ENCODE peak calls at places on chromosomes 2 and 18, in ten cellular contexts. P is endothelial cell of umbilical vein; K is uterus; Y is fibroblast of the aortic adventitia; R is BE2C; N is A549; E is amniotic stem cell; F is neural crest cell; B is fibroblast of lung; C is CD4-positive, CD25-positive, alpha-beta regulatory T cell. X is an unnamed sample.

GRCh38 chr2:229553091-229553490 is 161.3 kb downstream of the DNER start:
- DNase-seq in P (no peak), K (no peak), Y (peak), R (no peak), N (no peak), E (peak), F (no peak), B (peak), C (no peak), X (no peak)

GRCh38 chr2:147456729-147457128 is 388.1 kb upstream of the ACVR2A start:
- DNase-seq in P (no peak), K (no peak), Y (peak), R (no peak), N (no peak), E (no peak), F (no peak), B (peak), C (no peak), X (no peak)

GRCh38 chr2:235170536-235171510 is 219.0 kb downstream of the SH3BP4 start:
- DNase-seq in P (no peak), K (no peak), Y (peak), R (peak), N (peak), E (peak), F (peak), B (peak), C (no peak), X (no peak)

GRCh38 chr18:51867767-51868166 is 472.2 kb upstream of the DCC start:
- DNase-seq in P (peak), K (no peak), Y (peak), R (no peak), N (no peak), E (no peak), F (peak), B (peak), C (no peak), X (no peak)

GRCh38 chr2:240642806-240643092 is 17.5 kb downstream of the GPR35 start:
- DNase-seq in P (no peak), K (no peak), Y (no peak), R (no peak), N (no peak), E (no peak), F (no peak), B (no peak), C (no peak), X (peak)

GRCh38 chr2:96842600-96842999 is 1.2 kb downstream of the ANKRD23 start:
- DNase-seq in P (no peak), K (no peak), Y (no peak), R (no peak), N (no peak), E (no peak), F (no peak), B (no peak), C (no peak), X (no peak)

GRCh38 chr18:23824235-23824634 is 135.0 kb downstream of the LAMA3 start:
- DNase-seq in P (no peak), K (no peak), Y (no peak), R (no peak), N (no peak), E (no peak), F (no peak), B (no peak), C (no peak), X (no peak)

GRCh38 chr18:46917108-46917807 is at the start of the genes KATNAL2 and PIAS2:
- DNase-seq in P (peak), K (peak), Y (peak), R (peak), N (peak), E (peak), F (peak), B (peak), C (peak), X (peak)

GRCh38 chr2:202030676-202031075 is 3.0 kb upstream of the FZD7 start:
- DNase-seq in P (no peak), K (no peak), Y (peak), R (no peak), N (no peak), E (peak), F (no peak), B (no peak), C (no peak), X (no peak)

GRCh38 chr2:95377216-95377530 is 25.3 kb upstream of the FAHD2A start:
- DNase-seq in P (no peak), K (no peak), Y (no peak), R (no peak), N (no peak), E (no peak), F (no peak), B (no peak), C (no peak), X (no peak)

GRCh38 chr18:35024965-35025364 is 16.2 kb upstream of the MAPRE2 start:
- DNase-seq in P (peak), K (peak), Y (peak), R (no peak), N (no peak), E (no peak), F (no peak), B (peak), C (no peak), X (no peak)

GRCh38 chr2:127619901-127620705 is 25.9 kb upstream of the GPR17 start:
- DNase-seq in P (no peak), K (no peak), Y (no peak), R (no peak), N (no peak), E (no peak), F (no peak), B (no peak), C (no peak), X (peak)

GRCh38 chr2:18398833-18399232 is 161.6 kb downstream of the RDH14 start:
- DNase-seq in P (no peak), K (no peak), Y (peak), R (no peak), N (no peak), E (no peak), F (no peak), B (no peak), C (no peak), X (no peak)

GRCh38 chr18:2146092-2146491 is 425.2 kb downstream of the METTL4 start:
- DNase-seq in P (no peak), K (no peak), Y (no peak), R (no peak), N (no peak), E (no peak), F (no peak), B (peak), C (no peak), X (no peak)

GRCh38 chr2:95357717-95358280 is 44.7 kb upstream of the FAHD2A start:
- DNase-seq in P (no peak), K (peak), Y (no peak), R (no peak), N (no peak), E (no peak), F (no peak), B (no peak), C (no peak), X (no peak)

GRCh38 chr18:61820842-61821241 is 72.0 kb downstream of the RNF152 start:
- DNase-seq in P (no peak), K (no peak), Y (no peak), R (no peak), N (no peak), E (no peak), F (no peak), B (no peak), C (no peak), X (no peak)

GRCh38 chr2:65453916-65454315 is 21.5 kb upstream of the SPRED2 start:
- DNase-seq in P (no peak), K (no peak), Y (peak), R (no peak), N (no peak), E (no peak), F (no peak), B (peak), C (no peak), X (no peak)

GRCh38 chr2:30252723-30253688 is 21.7 kb downstream of the LBH start:
- DNase-seq in P (peak), K (peak), Y (peak), R (peak), N (peak), E (peak), F (no peak), B (peak), C (no peak), X (no peak)